ENCODE peak calls at places on chromosomes 6 and 20, in nine cellular contexts. O is Peyer's patch, K is mesenchymal stem cell, E is adrenal gland, Q is cardiac muscle cell, S is suprapubic skin, D is mesendoderm, V is osteoblast, G is tibial artery. F is an unnamed sample.

GRCh38 chr6:142902636-142903053 is 42.3 kb downstream of the HIVEP2 start:
- DNase-seq in O (peak; percentile 77), K (peak; percentile 98), E (peak; percentile 26), Q (peak; percentile 25), S (peak; percentile 73), D (no peak), V (peak; percentile 66), G (peak; percentile 72), F (peak; percentile 94)

GRCh38 chr6:132548746-132549463 is 3.6 kb upstream of the TAAR8 start:
- DNase-seq in O (no peak), K (no peak), E (no peak), Q (no peak), S (no peak), D (peak; percentile 74), V (no peak), G (no peak), F (no peak)

GRCh38 chr6:130624046-130624445 is 203.2 kb upstream of the SMLR1 start:
- DNase-seq in O (no peak), K (peak; percentile 24), E (no peak), Q (no peak), S (no peak), D (no peak), V (no peak), G (no peak), F (no peak)

GRCh38 chr20:50593005-50593335 is 82.8 kb downstream of the PTPN1 start:
- DNase-seq in O (no peak), K (no peak), E (no peak), Q (no peak), S (no peak), D (no peak), V (peak; percentile 76), G (no peak), F (no peak)

GRCh38 chr6:51323056-51323455 is 504.4 kb downstream of the TFAP2B start:
- DNase-seq in O (no peak), K (no peak), E (no peak), Q (no peak), S (no peak), D (no peak), V (no peak), G (no peak), F (no peak)

GRCh38 chr6:94511502-94512088 is 1065.7 kb upstream of the MANEA start:
- DNase-seq in O (no peak), K (no peak), E (no peak), Q (no peak), S (no peak), D (no peak), V (no peak), G (no peak), F (no peak)

GRCh38 chr6:74606488-74607135 is 599.2 kb downstream of the COL12A1 start:
- DNase-seq in O (no peak), K (peak; percentile 94), E (no peak), Q (no peak), S (no peak), D (peak; percentile 76), V (peak; percentile 29), G (no peak), F (peak; percentile 94)

GRCh38 chr6:105364243-105364642 is 38.6 kb downstream of the PREP start:
- DNase-seq in O (no peak), K (no peak), E (no peak), Q (no peak), S (no peak), D (no peak), V (no peak), G (no peak), F (no peak)

GRCh38 chr6:132199343-132199742 is 201.9 kb downstream of the MOXD1 start:
- DNase-seq in O (no peak), K (no peak), E (no peak), Q (no peak), S (no peak), D (no peak), V (peak; percentile 53), G (no peak), F (peak; percentile 76)

GRCh38 chr6:169825558-169826225 is 74.3 kb downstream of the ERMARD start:
- DNase-seq in O (no peak), K (no peak), E (no peak), Q (no peak), S (no peak), D (no peak), V (no peak), G (no peak), F (no peak)

GRCh38 chr20:41204304-41205265 is 67.2 kb downstream of the PLCG1 start:
- DNase-seq in O (no peak), K (no peak), E (no peak), Q (no peak), S (no peak), D (no peak), V (peak; percentile 15), G (no peak), F (no peak)

GRCh38 chr20:13331536-13331935 is 110.5 kb downstream of the ISM1 start:
- DNase-seq in O (no peak), K (peak; percentile 28), E (no peak), Q (no peak), S (no peak), D (no peak), V (no peak), G (no peak), F (peak; percentile 62)

GRCh38 chr6:31202259-31203166 is 32.0 kb upstream of the POU5F1 start:
- DNase-seq in O (no peak), K (no peak), E (no peak), Q (no peak), S (no peak), D (peak; percentile 27), V (no peak), G (no peak), F (no peak)

GRCh38 chr6:157535354-157536217 is 154.6 kb downstream of the ZDHHC14 start:
- DNase-seq in O (no peak), K (peak; percentile 67), E (no peak), Q (no peak), S (no peak), D (no peak), V (no peak), G (no peak), F (peak; percentile 77)

GRCh38 chr6:38080889-38081288 is 261.4 kb downstream of the ZFAND3 start:
- DNase-seq in O (no peak), K (no peak), E (no peak), Q (no peak), S (no peak), D (no peak), V (no peak), G (no peak), F (peak; percentile 17)

GRCh38 chr20:48286571-48287551 is 501.6 kb upstream of the SULF2 start:
- DNase-seq in O (no peak), K (no peak), E (peak; percentile 33), Q (no peak), S (no peak), D (no peak), V (no peak), G (no peak), F (peak; percentile 21)

GRCh38 chr20:5074050-5074674 is 45.6 kb downstream of the PCNA start:
- DNase-seq in O (no peak), K (no peak), E (no peak), Q (no peak), S (no peak), D (no peak), V (no peak), G (no peak), F (no peak)

GRCh38 chr6:36249010-36249409 is 20.9 kb upstream of the PNPLA1 start:
- DNase-seq in O (no peak), K (peak; percentile 17), E (no peak), Q (no peak), S (no peak), D (peak; percentile 26), V (no peak), G (no peak), F (peak; percentile 66)

GRCh38 chr20:56542489-56543020 is 9.5 kb downstream of the FAM209B start:
- DNase-seq in O (no peak), K (no peak), E (no peak), Q (no peak), S (no peak), D (no peak), V (no peak), G (no peak), F (peak; percentile 23)

GRCh38 chr6:41940759-41941279 is 789 bp downstream of the CCND3 start:
- DNase-seq in O (no peak), K (peak; percentile 55), E (no peak), Q (peak; percentile 56), S (peak; percentile 75), D (peak; percentile 72), V (peak; percentile 83), G (peak; percentile 71), F (peak; percentile 74)
- H3K4me1 ChIP-seq in O (no peaks in the 10 kb centered on the region), K (peaks cover 38% of the 10 kb centered on the region), E (peaks cover 27% of the 10 kb centered on the region), Q (peaks cover 6% of the 10 kb centered on the region), S (peaks cover 59% of the 10 kb centered on the region), D (peaks cover 18% of the 10 kb centered on the region), V (peaks cover 41% of the 10 kb centered on the region), G (peaks cover 57% of the 10 kb centered on the region), F (peaks cover 41% of the 10 kb centered on the region)

DNA sequence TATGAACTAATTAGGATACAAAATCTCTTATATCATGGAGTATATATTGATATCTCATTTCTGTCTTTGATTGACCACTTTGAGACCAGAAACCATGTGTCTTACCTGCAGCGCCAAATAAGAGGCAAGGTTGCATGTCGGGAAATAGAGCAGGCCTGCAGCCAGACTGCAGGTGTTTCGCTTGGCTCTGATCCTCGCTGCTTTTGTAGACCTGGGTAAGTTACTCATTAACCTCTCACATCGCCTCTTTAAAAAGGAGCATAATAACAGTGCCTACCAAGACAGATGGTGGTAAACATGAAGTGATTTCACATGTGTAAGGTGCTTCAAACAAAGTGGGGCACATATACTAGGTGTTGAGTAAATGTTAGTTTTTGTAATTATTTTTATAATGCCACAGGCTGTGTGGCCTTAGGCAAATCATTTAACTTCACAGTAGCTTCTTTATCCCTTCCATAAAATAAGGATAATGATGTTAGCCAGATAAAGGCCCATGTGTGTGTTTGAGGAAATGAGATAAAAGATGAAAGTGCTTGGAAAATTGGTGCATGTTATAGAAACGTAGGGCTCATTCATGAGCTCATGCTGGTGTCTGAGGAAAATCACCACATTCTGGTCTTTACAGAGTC is 248.8 kb upstream of the MAP3K7 start:
- DNase-seq in O (no peak), K (no peak), E (no peak), Q (no peak), S (no peak), D (no peak), V (no peak), G (no peak), F (no peak)
- H3K27ac ChIP-seq in O (no peak overlapping the region), K (no peak overlapping the region), E (no peak overlapping the region), Q (no peak overlapping the region), S (no peak overlapping the region), D (no peak overlapping the region), V (no peak overlapping the region), G (no peak overlapping the region), F (no peak overlapping the region)

GRCh38 chr6:24923885-24924401 is 11.8 kb downstream of the RIPOR2 start:
- DNase-seq in O (no peak), K (no peak), E (no peak), Q (no peak), S (no peak), D (peak; percentile 68), V (no peak), G (no peak), F (no peak)
- H3K4me1 ChIP-seq in O (no peaks in the 10 kb centered on the region), K (no peaks in the 10 kb centered on the region), E (no peaks in the 10 kb centered on the region), Q (peaks cover 24% of the 10 kb centered on the region), S (no peaks in the 10 kb centered on the region), D (peaks cover 16% of the 10 kb centered on the region), V (peaks cover 6% of the 10 kb centered on the region), G (no peaks in the 10 kb centered on the region), F (peaks cover 8% of the 10 kb centered on the region)

DNA sequence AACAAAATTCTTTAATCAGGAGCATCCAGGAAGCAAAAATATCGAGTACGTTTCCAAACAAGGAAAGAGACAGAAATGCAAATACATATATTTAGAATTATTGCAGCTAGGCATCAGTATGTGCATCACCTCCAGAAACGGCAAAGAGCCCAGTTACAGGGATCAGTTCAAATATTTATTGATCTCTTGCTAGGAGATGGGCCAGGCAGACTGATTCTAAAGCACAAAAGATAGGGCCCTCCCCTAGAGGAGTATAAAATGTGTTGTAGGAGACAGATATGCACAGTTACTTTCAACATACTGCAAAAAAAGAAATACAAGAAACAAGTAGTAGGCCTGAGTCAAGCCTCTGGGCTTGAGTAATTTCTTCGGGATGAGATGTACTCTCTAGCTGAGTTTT is 80.7 kb upstream of the NHSL1 start:
- DNase-seq in O (no peak), K (no peak), E (no peak), Q (no peak), S (no peak), D (no peak), V (no peak), G (no peak), F (no peak)
- H3K27ac ChIP-seq in O (no peak overlapping the region), K (no peak overlapping the region), E (no peak overlapping the region), Q (no peak overlapping the region), S (no peak overlapping the region), D (no peak overlapping the region), V (no peak overlapping the region), G (no peak overlapping the region), F (no peak overlapping the region)